ENCODE peak calls at places on chromosomes 7 and 10, in ten cellular contexts. O is body of pancreas; S is SJCRH30; F is effector memory CD4-positive, alpha-beta T cell; I is heart right ventricle; J is esophagus squamous epithelium; Z is Panc1; Y is A549; T is ovary; M is upper lobe of right lung. B is an unnamed sample. For H3K9me3, the result is how much of the 10 kb centered on the place peaks cover.

GRCh38 chr10:30384791-30385201 is 35.7 kb upstream of the MTPAP start:
- DNase-seq in I (no peak), M (peak), F (no peak), S (peak), O (no peak), Z (peak), J (no peak), Y (peak), T (no peak), B (no peak)

GRCh38 chr7:101162551-101163280 is 2.7 kb downstream of the VGF start:
- DNase-seq in F (no peak), T (peak), I (peak), S (peak), Z (no peak), O (peak), J (no peak), Y (no peak), M (peak), B (no peak)

GRCh38 chr10:124745678-124746077 is 1.5 kb upstream of the FAM53B start:
- DNase-seq in O (peak), Z (peak), F (no peak), S (peak), T (no peak), M (no peak), I (no peak), Y (peak), J (no peak), B (no peak)

GRCh38 chr7:129431911-129432643 is 2.2 kb upstream of the STRIP2 start:
- DNase-seq in M (no peak), T (no peak), F (no peak), Z (no peak), O (no peak), S (no peak), J (no peak), Y (no peak), I (no peak), B (no peak)

GRCh38 chr7:30970594-30971094 is 6.9 kb downstream of the GHRHR start:
- DNase-seq in I (no peak), O (peak), T (no peak), F (no peak), S (no peak), J (no peak), Z (no peak), Y (no peak), M (no peak), B (no peak)

GRCh38 chr7:120799147-120799546 is 58.8 kb downstream of the TSPAN12 start:
- DNase-seq in T (no peak), I (no peak), M (no peak), J (no peak), Z (no peak), F (no peak), O (no peak), S (no peak), Y (no peak), B (no peak)

GRCh38 chr10:103062854-103063642 is 130.0 kb downstream of the NT5C2 start:
- DNase-seq in T (no peak), Y (no peak), F (no peak), M (no peak), J (no peak), I (no peak), Z (no peak), S (no peak), O (no peak), B (no peak)

GRCh38 chr10:103967433-103968142 is 648 bp downstream of the SLK start:
- DNase-seq in I (no peak), J (no peak), F (peak), Z (no peak), Y (peak), S (peak), O (peak), M (no peak), T (no peak), B (no peak)

GRCh38 chr10:49769692-49770091 is 7.6 kb upstream of the OGDHL start:
- DNase-seq in I (no peak), M (no peak), O (no peak), F (no peak), Y (no peak), T (no peak), S (no peak), J (no peak), Z (no peak), B (no peak)

GRCh38 chr10:80612261-80612660 is 74.6 kb downstream of the SH2D4B start:
- DNase-seq in Z (no peak), S (no peak), Y (no peak), J (no peak), I (no peak), M (no peak), T (no peak), O (no peak), F (no peak), B (no peak)

GRCh38 chr7:82805527-82805960 is 357.1 kb downstream of the PCLO start:
- DNase-seq in J (no peak), F (no peak), O (no peak), T (no peak), M (no peak), S (peak), Z (peak), I (no peak), Y (peak), B (no peak)

GRCh38 chr10:16562891-16563290 is 41.2 kb upstream of the C1QL3 start:
- DNase-seq in Z (no peak), I (no peak), T (no peak), F (no peak), Y (no peak), S (no peak), O (no peak), M (no peak), J (no peak), B (no peak)

GRCh38 chr7:48004598-48004997 is 24.3 kb downstream of the SUN3 start:
- DNase-seq in F (no peak), T (no peak), J (no peak), O (no peak), I (no peak), Z (no peak), S (no peak), M (no peak), Y (no peak), B (no peak)

GRCh38 chr7:1978656-1979590 is 253.8 kb downstream of the MAD1L1 start:
- DNase-seq in J (no peak), O (no peak), Z (no peak), S (no peak), Y (no peak), T (no peak), I (no peak), F (no peak), M (peak), B (no peak)

DNA sequence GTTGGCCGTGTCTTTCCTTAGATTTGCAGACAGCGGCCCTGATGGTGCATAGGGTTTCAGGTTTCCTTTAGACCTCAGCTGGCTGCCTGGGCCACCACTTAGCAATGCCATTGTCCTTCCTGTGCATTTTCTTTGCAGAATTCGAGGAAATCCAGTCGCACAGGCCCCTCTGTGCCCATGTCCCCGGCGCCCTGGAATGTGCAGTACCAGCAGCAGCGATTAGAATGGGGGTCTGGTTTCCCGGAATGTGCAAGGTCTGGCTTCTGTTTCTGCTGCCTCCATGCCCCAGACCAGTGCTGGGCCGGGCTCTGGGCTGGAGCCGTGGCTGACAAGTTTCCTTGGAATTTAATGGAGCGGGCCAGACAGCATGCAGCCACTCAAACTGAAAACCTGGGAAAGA is 14.2 kb downstream of the HTRA1 start:
- DNase-seq in O (no peak), Z (no peak), F (no peak), T (no peak), Y (no peak), J (no peak), I (no peak), M (no peak), S (no peak), B (no peak)
- H3K4me3 ChIP-seq in O (no peak), Z (no peak), F (no peak), T (no peak), Y (no peak), J (no peak), I (peak), M (no peak), S (no peak), B (no peak)

DNA sequence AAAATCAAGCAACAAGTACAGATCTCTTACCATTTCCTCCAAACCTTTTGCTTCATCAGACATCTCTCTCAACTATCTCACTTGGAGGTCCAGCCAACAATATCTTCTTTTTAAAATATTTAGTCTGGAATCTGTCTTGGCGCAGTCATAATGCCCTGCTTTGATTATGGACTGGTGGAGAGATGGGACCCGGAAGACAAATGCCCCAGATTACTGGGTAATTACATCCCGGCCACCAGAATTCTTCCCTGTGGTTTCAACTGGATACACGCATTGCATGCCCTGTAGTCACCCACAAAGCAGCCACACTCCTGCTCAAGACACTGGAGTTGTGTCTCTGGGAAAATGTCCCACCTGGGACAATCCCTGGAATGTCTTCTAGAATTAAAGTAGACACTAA is 65.5 kb downstream of the BPGM start:
- DNase-seq in M (no peak), F (no peak), J (no peak), Z (no peak), S (peak), T (no peak), I (no peak), O (no peak), Y (no peak), B (no peak)
- H3K27ac ChIP-seq in M (no peak), F (no peak), J (peak), Z (no peak), S (no peak), T (no peak), I (no peak), O (no peak), Y (no peak), B (no peak)

GRCh38 chr10:130301026-130301892 is 165.1 kb downstream of the GLRX3 start:
- DNase-seq in O (peak), Z (no peak), I (peak), M (peak), J (peak), S (no peak), T (no peak), F (peak), Y (no peak), B (peak)
- H3K9me3 ChIP-seq in O (under half), Z (under half), I (under half), M (under half), J (half or more), S (under half), T (under half), F (under half), Y (under half), B (under half)

GRCh38 chr7:126026421-126027088 is 1096.9 kb upstream of the POT1 start:
- DNase-seq in I (no peak), F (no peak), M (no peak), S (peak), J (no peak), T (no peak), Z (no peak), O (no peak), Y (no peak), B (no peak)
- H3K4me3 ChIP-seq in I (no peak), F (no peak), M (no peak), S (no peak), J (no peak), T (no peak), Z (no peak), O (no peak), Y (no peak), B (no peak)

B was measured in CD4-positive, CD25-positive, alpha-beta regulatory T cell.